ENCODE peak calls at places on chromosomes 16 and 17, in eight cellular contexts. R is NCI-H1105; K is AG04450; I is choroid plexus epithelial cell; Y is EL; F is SK-N-SH; P is memory B cell; C is effector CD8-positive, alpha-beta T cell. G is an unnamed sample.
A peak's percentile ranks its signal among the peaks of the same experiment; 100 is the strongest.

GRCh38 chr17:79607941-79608728 is 2.7 kb downstream of the RBFOX3 start:
- DNase-seq in R (no peak), K (no peak), I (peak; percentile 11), Y (peak; percentile 14), F (peak; percentile 58), P (no peak), C (no peak), G (no peak)

GRCh38 chr17:7673239-7673638 is 14.1 kb downstream of the TP53 start:
- DNase-seq in R (no peak), K (no peak), I (peak; percentile 26), Y (peak; percentile 21), F (no peak), P (no peak), C (no peak), G (no peak)

GRCh38 chr16:50972899-50973298 is 178.2 kb downstream of the SALL1 start:
- DNase-seq in R (no peak), K (no peak), I (no peak), Y (no peak), F (no peak), P (no peak), C (no peak), G (no peak)

GRCh38 chr17:1329745-1330343 is 50.4 kb downstream of the TRARG1 start:
- DNase-seq in R (no peak), K (no peak), I (no peak), Y (no peak), F (no peak), P (no peak), C (no peak), G (no peak)

GRCh38 chr16:89448656-89449055 is 41.7 kb downstream of the ANKRD11 start:
- DNase-seq in R (no peak), K (no peak), I (no peak), Y (no peak), F (no peak), P (no peak), C (no peak), G (no peak)

GRCh38 chr17:48047113-48047740 is 932 bp upstream of the NFE2L1 start:
- DNase-seq in R (no peak), K (no peak), I (no peak), Y (no peak), F (no peak), P (no peak), C (no peak), G (no peak)

GRCh38 chr16:55597928-55598327 is 31.4 kb downstream of the CAPNS2 start:
- DNase-seq in R (no peak), K (no peak), I (no peak), Y (no peak), F (no peak), P (no peak), C (no peak), G (no peak)

GRCh38 chr17:50847566-50847965 is 12.2 kb downstream of the WFIKKN2 start:
- DNase-seq in R (no peak), K (no peak), I (no peak), Y (no peak), F (no peak), P (no peak), C (no peak), G (no peak)

GRCh38 chr17:21042434-21043295 is at the start of gene USP22:
- DNase-seq in R (peak; percentile 97), K (no peak), I (no peak), Y (no peak), F (peak; percentile 92), P (peak; percentile 89), C (peak; percentile 100), G (peak; percentile 78)

GRCh38 chr16:25063102-25063501 is 47.9 kb upstream of the ARHGAP17 start:
- DNase-seq in R (no peak), K (no peak), I (no peak), Y (no peak), F (no peak), P (no peak), C (no peak), G (no peak)

GRCh38 chr17:81163051-81163695 is 2.1 kb upstream of the PVALEF start:
- DNase-seq in R (no peak), K (no peak), I (no peak), Y (no peak), F (no peak), P (no peak), C (no peak), G (no peak)

GRCh38 chr17:77090476-77090875 is 50.3 kb upstream of the SEC14L1 start:
- DNase-seq in R (no peak), K (no peak), I (no peak), Y (no peak), F (no peak), P (no peak), C (no peak), G (no peak)

GRCh38 chr16:67530013-67530939 is 1.6 kb downstream of the RIPOR1 start:
- DNase-seq in R (no peak), K (no peak), I (peak; percentile 80), Y (peak; percentile 82), F (peak; percentile 89), P (peak; percentile 83), C (peak; percentile 19), G (peak; percentile 91)

G was measured in NCI-H226.